ENCODE peak calls at places on chromosomes 13 and 19, in nine cellular contexts. One of them, this sample, is unnamed.

GRCh38 chr13:19772306-19772705 is 10.4 kb downstream of the PSPC1 start:
- DNase-seq in cardiac muscle cell: no peak
- DNase-seq in ovary: no peak
- DNase-seq in stomach: no peak
- DNase-seq in psoas muscle: no peak
- DNase-seq in uterus: no peak
- DNase-seq in adrenal gland: no peak
- DNase-seq in brain microvascular endothelial cell: no peak
- DNase-seq in thoracic aorta: no peak
- DNase-seq in this sample: no peak

GRCh38 chr13:64928704-64929499 is 2301.2 kb downstream of the PCDH9 start:
- DNase-seq in cardiac muscle cell: peak
- DNase-seq in uterus: no peak
- DNase-seq in adrenal gland: no peak
- DNase-seq in brain microvascular endothelial cell: peak
- DNase-seq in ovary: no peak
- DNase-seq in stomach: no peak
- DNase-seq in thoracic aorta: no peak
- DNase-seq in psoas muscle: no peak
- DNase-seq in this sample: no peak

GRCh38 chr13:100597253-100597652 is 8.7 kb upstream of the GGACT start:
- DNase-seq in adrenal gland: no peak
- DNase-seq in cardiac muscle cell: no peak
- DNase-seq in uterus: no peak
- DNase-seq in stomach: no peak
- DNase-seq in ovary: no peak
- DNase-seq in brain microvascular endothelial cell: peak
- DNase-seq in thoracic aorta: no peak
- DNase-seq in psoas muscle: no peak
- DNase-seq in this sample: no peak

GRCh38 chr13:22114630-22115311 is 443.9 kb downstream of the FGF9 start:
- DNase-seq in adrenal gland: no peak
- DNase-seq in thoracic aorta: no peak
- DNase-seq in stomach: no peak
- DNase-seq in psoas muscle: no peak
- DNase-seq in ovary: no peak
- DNase-seq in cardiac muscle cell: peak
- DNase-seq in uterus: no peak
- DNase-seq in brain microvascular endothelial cell: no peak
- DNase-seq in this sample: no peak

GRCh38 chr19:56441206-56441792 is 35.8 kb downstream of the ZNF667 start:
- DNase-seq in adrenal gland: no peak
- DNase-seq in cardiac muscle cell: no peak
- DNase-seq in thoracic aorta: no peak
- DNase-seq in brain microvascular endothelial cell: no peak
- DNase-seq in uterus: no peak
- DNase-seq in stomach: no peak
- DNase-seq in psoas muscle: no peak
- DNase-seq in ovary: no peak
- DNase-seq in this sample: no peak

GRCh38 chr19:18257503-18258470 is 16.5 kb downstream of the IQCN start:
- DNase-seq in psoas muscle: no peak
- DNase-seq in brain microvascular endothelial cell: no peak
- DNase-seq in ovary: peak
- DNase-seq in adrenal gland: no peak
- DNase-seq in cardiac muscle cell: no peak
- DNase-seq in uterus: peak
- DNase-seq in thoracic aorta: no peak
- DNase-seq in stomach: no peak
- DNase-seq in this sample: no peak

GRCh38 chr19:29517412-29517811 is 8.4 kb upstream of the VSTM2B start:
- DNase-seq in brain microvascular endothelial cell: no peak
- DNase-seq in cardiac muscle cell: no peak
- DNase-seq in psoas muscle: no peak
- DNase-seq in stomach: no peak
- DNase-seq in ovary: no peak
- DNase-seq in adrenal gland: no peak
- DNase-seq in uterus: no peak
- DNase-seq in thoracic aorta: no peak
- DNase-seq in this sample: no peak

GRCh38 chr13:60467098-60467497 is 70.1 kb downstream of the TDRD3 start:
- DNase-seq in brain microvascular endothelial cell: no peak
- DNase-seq in cardiac muscle cell: no peak
- DNase-seq in stomach: no peak
- DNase-seq in psoas muscle: no peak
- DNase-seq in uterus: no peak
- DNase-seq in thoracic aorta: no peak
- DNase-seq in ovary: no peak
- DNase-seq in adrenal gland: no peak
- DNase-seq in this sample: no peak

GRCh38 chr19:3065675-3066357 is 3.5 kb upstream of the TLE5 start:
- DNase-seq in ovary: no peak
- DNase-seq in thoracic aorta: no peak
- DNase-seq in uterus: no peak
- DNase-seq in psoas muscle: no peak
- DNase-seq in adrenal gland: no peak
- DNase-seq in brain microvascular endothelial cell: no peak
- DNase-seq in cardiac muscle cell: no peak
- DNase-seq in stomach: peak
- DNase-seq in this sample: no peak

GRCh38 chr19:18117364-18117691 is 19.8 kb downstream of the MAST3 start:
- DNase-seq in uterus: no peak
- DNase-seq in cardiac muscle cell: no peak
- DNase-seq in ovary: no peak
- DNase-seq in adrenal gland: no peak
- DNase-seq in thoracic aorta: no peak
- DNase-seq in stomach: no peak
- DNase-seq in psoas muscle: no peak
- DNase-seq in brain microvascular endothelial cell: no peak
- DNase-seq in this sample: no peak

GRCh38 chr13:44795176-44795575 is 194.1 kb downstream of the NUFIP1 start:
- DNase-seq in brain microvascular endothelial cell: no peak
- DNase-seq in uterus: no peak
- DNase-seq in thoracic aorta: no peak
- DNase-seq in adrenal gland: no peak
- DNase-seq in stomach: no peak
- DNase-seq in cardiac muscle cell: no peak
- DNase-seq in ovary: no peak
- DNase-seq in psoas muscle: no peak
- DNase-seq in this sample: no peak

GRCh38 chr19:41616785-41617621 is 9.9 kb downstream of the CEACAM4 start:
- DNase-seq in stomach: no peak
- DNase-seq in brain microvascular endothelial cell: peak
- DNase-seq in uterus: no peak
- DNase-seq in psoas muscle: no peak
- DNase-seq in cardiac muscle cell: peak
- DNase-seq in adrenal gland: no peak
- DNase-seq in thoracic aorta: no peak
- DNase-seq in ovary: no peak
- DNase-seq in this sample: no peak

GRCh38 chr13:96492758-96493157 is 402.9 kb downstream of the HS6ST3 start:
- DNase-seq in stomach: no peak
- DNase-seq in ovary: no peak
- DNase-seq in cardiac muscle cell: no peak
- DNase-seq in brain microvascular endothelial cell: no peak
- DNase-seq in adrenal gland: peak
- DNase-seq in uterus: no peak
- DNase-seq in psoas muscle: no peak
- DNase-seq in thoracic aorta: no peak
- DNase-seq in this sample: no peak

GRCh38 chr13:96490590-96490989 is 400.7 kb downstream of the HS6ST3 start:
- DNase-seq in thoracic aorta: no peak
- DNase-seq in cardiac muscle cell: no peak
- DNase-seq in psoas muscle: no peak
- DNase-seq in stomach: no peak
- DNase-seq in adrenal gland: no peak
- DNase-seq in uterus: no peak
- DNase-seq in brain microvascular endothelial cell: no peak
- DNase-seq in ovary: no peak
- DNase-seq in this sample: no peak

DNA sequence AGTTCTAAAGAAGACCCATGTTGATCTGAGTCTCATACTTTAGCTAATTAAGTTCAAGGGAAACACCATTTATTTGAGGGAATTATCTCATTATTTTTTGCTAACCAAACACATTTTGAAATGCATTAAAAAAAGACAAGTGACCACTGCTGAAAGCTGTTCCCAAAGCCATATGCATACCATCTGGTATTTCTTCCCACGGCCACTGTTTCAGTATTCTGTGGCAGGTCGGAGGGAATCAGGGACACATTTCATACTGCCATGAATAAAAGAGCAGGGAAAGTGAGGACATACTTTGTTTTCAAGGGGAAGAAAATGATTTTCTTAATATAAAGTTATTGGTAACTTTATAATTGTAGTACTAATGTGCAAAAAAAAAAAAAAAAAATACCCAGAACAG is 401.2 kb downstream of the HS6ST3 start:
- DNase-seq in brain microvascular endothelial cell: no peak
- DNase-seq in psoas muscle: no peak
- DNase-seq in uterus: no peak
- DNase-seq in thoracic aorta: no peak
- DNase-seq in stomach: no peak
- DNase-seq in ovary: no peak
- DNase-seq in cardiac muscle cell: no peak
- DNase-seq in adrenal gland: no peak
- DNase-seq in this sample: no peak
- H3K4me3 ChIP-seq in brain microvascular endothelial cell: no peak
- H3K4me3 ChIP-seq in psoas muscle: no peak
- H3K4me3 ChIP-seq in uterus: no peak
- H3K4me3 ChIP-seq in thoracic aorta: no peak
- H3K4me3 ChIP-seq in stomach: no peak
- H3K4me3 ChIP-seq in ovary: no peak
- H3K4me3 ChIP-seq in cardiac muscle cell: no peak
- H3K4me3 ChIP-seq in adrenal gland: no peak
- H3K4me3 ChIP-seq in this sample: no peak

DNA sequence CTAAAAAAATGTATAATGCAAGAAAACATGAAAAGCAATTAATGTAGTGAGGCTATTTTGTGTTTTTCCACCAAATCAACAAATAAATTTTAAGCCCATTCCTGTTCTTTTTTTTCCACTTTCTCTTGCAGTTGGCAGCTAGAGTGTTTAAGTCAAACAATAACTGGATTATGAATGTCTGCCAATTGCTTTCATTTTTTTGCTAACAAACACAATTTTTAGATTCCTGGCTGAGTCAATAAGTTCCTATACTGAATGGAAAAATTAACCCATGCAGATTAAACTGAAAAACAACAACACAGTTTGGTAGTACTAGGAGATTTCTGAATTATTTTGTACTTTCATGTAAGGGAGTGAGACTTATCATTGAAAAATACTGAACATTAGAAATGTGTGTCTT is 232.4 kb downstream of the SLITRK5 start:
- DNase-seq in adrenal gland: no peak
- DNase-seq in stomach: no peak
- DNase-seq in psoas muscle: no peak
- DNase-seq in thoracic aorta: no peak
- DNase-seq in brain microvascular endothelial cell: no peak
- DNase-seq in cardiac muscle cell: no peak
- DNase-seq in ovary: no peak
- DNase-seq in uterus: no peak
- DNase-seq in this sample: no peak
- H3K27ac ChIP-seq in adrenal gland: no peak
- H3K27ac ChIP-seq in stomach: no peak
- H3K27ac ChIP-seq in psoas muscle: no peak
- H3K27ac ChIP-seq in thoracic aorta: no peak
- H3K27ac ChIP-seq in brain microvascular endothelial cell: no peak
- H3K27ac ChIP-seq in cardiac muscle cell: no peak
- H3K27ac ChIP-seq in ovary: no peak
- H3K27ac ChIP-seq in uterus: no peak
- H3K27ac ChIP-seq in this sample: no peak

DNA sequence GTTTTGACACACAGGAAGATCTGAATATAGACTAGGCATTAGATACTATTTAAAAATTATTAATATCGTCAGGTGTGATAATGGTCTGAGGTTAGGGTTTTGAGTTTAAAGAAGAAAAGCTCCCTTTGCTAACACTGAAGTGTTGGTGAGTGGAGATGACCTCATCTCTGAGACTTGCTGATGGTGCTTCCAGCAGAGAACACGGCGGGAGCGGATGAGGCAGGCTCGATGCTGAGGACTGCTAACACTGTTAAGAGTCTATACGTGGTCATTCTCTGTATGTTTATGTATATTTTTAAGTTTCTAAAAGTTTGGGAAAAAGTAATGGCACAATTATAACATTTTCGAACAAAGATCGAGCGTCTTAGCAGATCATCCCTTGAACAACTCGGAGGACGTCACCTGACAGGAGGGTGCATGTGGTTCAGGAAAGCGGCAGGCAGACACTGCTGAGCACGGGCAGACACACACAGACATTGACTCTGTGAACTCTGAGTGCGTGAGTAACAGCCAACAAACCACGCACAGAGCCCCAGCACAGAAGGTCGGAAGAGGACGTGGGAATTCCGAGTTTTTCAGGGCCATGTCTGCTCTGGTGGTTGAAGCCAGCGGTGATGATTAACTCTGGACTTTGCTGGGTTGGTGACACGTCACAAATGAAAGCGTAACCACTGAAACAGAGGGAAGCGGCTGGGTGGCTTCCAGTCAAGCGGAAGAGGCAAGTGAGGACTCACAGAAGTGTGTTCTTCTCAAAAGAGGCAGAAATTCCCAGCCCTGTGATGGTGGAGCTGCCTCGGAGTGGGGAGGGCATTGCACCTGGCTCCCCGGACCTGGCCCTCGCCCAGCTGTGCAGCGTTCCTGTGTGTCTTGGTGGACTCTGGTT is 91.9 kb upstream of the TEX29 start:
- DNase-seq in cardiac muscle cell: no peak
- DNase-seq in ovary: no peak
- DNase-seq in uterus: no peak
- DNase-seq in adrenal gland: peak
- DNase-seq in stomach: no peak
- DNase-seq in brain microvascular endothelial cell: peak
- DNase-seq in thoracic aorta: peak
- DNase-seq in psoas muscle: no peak
- DNase-seq in this sample: no peak
- TF ChIP-seq CTCF in cardiac muscle cell: no peak
- TF ChIP-seq CTCF in ovary: no peak
- TF ChIP-seq CTCF in uterus: no peak
- TF ChIP-seq CTCF in adrenal gland: no peak
- TF ChIP-seq CTCF in stomach: no peak
- TF ChIP-seq CTCF in brain microvascular endothelial cell: no peak
- TF ChIP-seq CTCF in thoracic aorta: no peak
- TF ChIP-seq CTCF in psoas muscle: no peak
- TF ChIP-seq CTCF in this sample: no peak

DNA sequence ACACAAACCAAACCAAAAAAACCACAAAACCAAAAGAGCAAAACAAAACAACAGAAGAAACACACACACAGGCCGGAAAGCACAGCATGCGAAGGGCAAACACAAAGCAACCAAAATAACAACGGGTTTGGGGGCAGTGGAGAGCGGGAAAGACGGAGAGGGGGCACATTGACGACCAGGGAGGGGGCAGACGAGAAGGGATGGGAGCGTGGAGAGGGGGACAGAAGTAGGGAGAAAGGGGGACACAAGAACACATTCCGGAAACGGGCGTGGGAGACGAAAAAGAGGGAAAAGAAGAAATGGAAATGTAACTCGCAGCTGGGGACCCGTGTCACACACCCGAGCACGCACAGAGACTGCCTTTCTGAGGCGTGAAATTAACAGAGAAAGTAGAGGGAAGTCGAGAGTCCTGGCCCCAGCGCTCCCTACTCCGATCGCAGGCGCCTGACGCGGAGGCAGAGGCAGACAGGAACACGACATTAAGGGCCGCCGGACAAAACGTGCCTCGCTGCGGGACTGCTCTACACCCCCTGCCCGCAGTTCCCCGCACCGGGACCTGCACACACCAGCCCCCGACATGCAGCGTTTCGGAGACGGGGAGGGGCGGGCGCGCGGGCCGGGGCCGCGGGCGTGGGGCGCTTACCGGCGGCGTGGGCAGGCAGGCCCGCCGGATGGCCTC is 652 bp downstream of the POU4F1 start:
- DNase-seq in psoas muscle: no peak
- DNase-seq in stomach: no peak
- DNase-seq in brain microvascular endothelial cell: no peak
- DNase-seq in adrenal gland: no peak
- DNase-seq in thoracic aorta: no peak
- DNase-seq in uterus: no peak
- DNase-seq in ovary: no peak
- DNase-seq in cardiac muscle cell: no peak
- DNase-seq in this sample: no peak
- H3K4me3 ChIP-seq in psoas muscle: peak
- H3K4me3 ChIP-seq in stomach: peak
- H3K4me3 ChIP-seq in brain microvascular endothelial cell: no peak
- H3K4me3 ChIP-seq in adrenal gland: no peak
- H3K4me3 ChIP-seq in thoracic aorta: peak
- H3K4me3 ChIP-seq in uterus: no peak
- H3K4me3 ChIP-seq in ovary: peak
- H3K4me3 ChIP-seq in cardiac muscle cell: peak
- H3K4me3 ChIP-seq in this sample: peak